ENCODE peak calls at places on chromosome 2, in seven cellular contexts. E, O, J, R, L, Z and V are unnamed samples.

GRCh38 chr2:224883700-224884099 is 158.6 kb downstream of the DOCK10 start:
- DNase-seq in O (no peak), J (peak; percentile 21), E (no peak), R (no peak), L (no peak), Z (no peak), V (no peak)

GRCh38 chr2:64913357-64913869 is 75.8 kb upstream of the SLC1A4 start:
- DNase-seq in R (peak; percentile 52), E (no peak), L (no peak), Z (no peak), J (no peak), O (no peak), V (no peak)

GRCh38 chr2:240514631-240515030 is 43.2 kb downstream of the ANKMY1 start:
- DNase-seq in R (peak; percentile 42), E (peak; percentile 88), Z (no peak), J (peak; percentile 50), O (no peak), L (no peak), V (no peak)

GRCh38 chr2:74540291-74540690 is 10.6 kb downstream of the HTRA2 start:
- DNase-seq in L (no peak), E (no peak), J (no peak), R (no peak), Z (peak; percentile 49), O (no peak), V (no peak)

GRCh38 chr2:236813806-236814205 is 244.2 kb downstream of the ACKR3 start:
- DNase-seq in O (no peak), E (no peak), L (no peak), Z (no peak), J (no peak), R (no peak), V (no peak)

GRCh38 chr2:91477731-91478672 is 2786.5 kb downstream of the RPIA start:
- DNase-seq in R (peak; percentile 61), Z (no peak), J (no peak), E (peak; percentile 97), O (no peak), L (no peak), V (no peak)

GRCh38 chr2:145906356-145906755 is 1386.4 kb upstream of the ZEB2 start:
- DNase-seq in O (no peak), L (no peak), R (no peak), J (peak; percentile 87), E (no peak), Z (peak; percentile 3), V (no peak)

GRCh38 chr2:203510256-203510940 is 24.7 kb downstream of the RAPH1 start:
- DNase-seq in R (no peak), J (no peak), E (no peak), L (no peak), Z (no peak), O (peak; percentile 23), V (no peak)

GRCh38 chr2:579351-579886 is 97.8 kb downstream of the TMEM18 start:
- DNase-seq in J (no peak), L (no peak), E (peak; percentile 61), R (no peak), O (no peak), Z (no peak), V (no peak)

GRCh38 chr2:31319391-31320175 is 85.6 kb downstream of the EHD3 start:
- DNase-seq in Z (peak; percentile 53), E (peak; percentile 70), J (no peak), R (no peak), L (peak; percentile 94), O (peak; percentile 95), V (peak; percentile 93)

GRCh38 chr2:232478571-232479340 is 8.9 kb downstream of the ECEL1 start:
- DNase-seq in J (no peak), O (no peak), R (no peak), Z (no peak), L (no peak), E (no peak), V (no peak)

GRCh38 chr2:238518828-238519186 is 92.1 kb downstream of the ASB1 start:
- DNase-seq in R (no peak), L (no peak), J (no peak), O (no peak), E (no peak), Z (no peak), V (no peak)

DNA sequence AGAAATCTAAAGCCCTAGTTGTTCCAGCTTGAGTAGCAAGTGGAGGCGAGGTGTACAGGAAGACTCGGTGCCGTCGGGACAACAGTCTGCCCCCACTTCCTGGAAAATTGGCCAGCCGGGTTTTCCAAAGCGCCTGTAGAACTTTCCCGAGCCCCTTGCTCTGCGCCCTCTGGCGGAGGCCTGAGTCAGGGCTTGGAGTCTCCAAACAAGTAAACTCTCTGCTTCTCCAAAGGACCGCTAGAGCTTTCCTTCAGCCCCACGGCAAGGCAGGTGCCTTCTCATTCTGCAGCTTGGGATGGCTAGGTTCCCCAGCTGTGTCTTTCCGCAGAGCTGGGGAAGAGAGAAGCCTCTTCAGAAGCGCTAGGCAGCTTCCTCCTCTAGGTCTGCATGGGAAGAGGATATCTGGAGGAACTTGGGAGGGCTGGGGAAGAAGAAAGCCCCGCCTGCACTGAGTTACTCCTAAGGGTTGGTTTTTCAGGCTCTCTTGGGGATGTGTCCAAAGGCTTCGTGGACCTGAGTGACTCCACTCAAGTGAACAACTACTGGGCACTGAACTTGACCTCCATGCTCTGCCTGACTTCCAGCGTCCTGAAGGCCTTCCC is 729 bp downstream of the SPR start:
- DNase-seq in E (no peak), R (peak; percentile 92), Z (peak; percentile 83), J (peak; percentile 76), O (peak; percentile 89), L (peak; percentile 84), V (peak; percentile 81)
- H3K4me3 ChIP-seq in E (peak overlapping the region; percentile 72), R (peak overlapping the region; percentile 81), Z (peak overlapping the region; percentile 60), J (peak overlapping the region; percentile 60), O (peak overlapping the region; percentile 80), L (peak overlapping the region; percentile 56), V (peak overlapping the region; percentile 45)

GRCh38 chr2:110852051-110852450 is 119.7 kb downstream of the ACOXL start:
- DNase-seq in O (no peak), E (no peak), J (no peak), Z (no peak), R (no peak), L (no peak), V (no peak)

GRCh38 chr2:110853516-110853915 is 121.1 kb downstream of the ACOXL start:
- DNase-seq in J (peak; percentile 42), Z (peak; percentile 26), O (peak; percentile 24), E (no peak), L (peak; percentile 8), R (no peak), V (no peak)

GRCh38 chr2:110851531-110851930 is 119.2 kb downstream of the ACOXL start:
- DNase-seq in L (no peak), J (no peak), Z (no peak), E (no peak), R (no peak), O (no peak), V (no peak)

GRCh38 chr2:110852541-110853263 is 120.3 kb downstream of the ACOXL start:
- DNase-seq in Z (no peak), J (no peak), O (no peak), R (no peak), E (no peak), L (no peak), V (no peak)

DNA sequence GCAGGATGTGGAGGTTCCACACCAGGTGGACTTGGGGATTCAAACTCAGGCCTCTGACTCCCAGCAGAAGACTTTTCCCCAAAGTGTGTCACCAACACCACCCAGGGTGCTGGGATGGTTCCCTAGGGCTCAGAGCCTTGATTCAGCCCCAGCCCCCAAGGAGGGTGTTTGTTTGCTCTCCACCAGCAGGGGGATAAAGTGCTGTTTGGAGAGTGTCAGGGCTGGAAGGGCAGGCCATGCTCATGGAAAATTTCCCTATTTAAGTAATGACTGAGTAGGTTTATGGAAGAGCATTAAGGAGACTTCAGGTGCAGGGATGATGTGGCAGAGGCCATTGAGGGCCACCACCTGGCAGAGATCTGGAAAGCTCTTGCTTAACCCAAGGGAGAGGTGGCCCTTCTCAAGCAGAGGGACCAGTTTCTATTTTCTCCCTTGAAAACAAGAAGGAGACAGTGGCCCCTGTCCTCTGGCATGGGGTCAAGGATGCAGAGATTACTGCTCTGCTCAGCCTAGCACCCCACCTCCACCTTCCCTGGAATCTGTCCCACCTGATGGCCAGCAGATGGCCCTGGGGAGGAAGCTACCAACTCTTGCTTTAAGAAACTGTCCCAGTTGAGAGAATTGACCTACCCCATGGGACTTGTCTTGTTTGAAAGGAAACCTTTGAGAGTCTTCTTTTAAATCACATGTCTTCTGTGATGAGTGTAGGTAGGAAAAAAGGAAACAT is 122.1 kb downstream of the ACOXL start:
- DNase-seq in J (no peak), E (no peak), R (no peak), Z (peak; percentile 3), O (no peak), L (no peak), V (no peak)
- TF ChIP-seq CTCF in J (peak; percentile 31), E (no peak), R (no peak), Z (peak; percentile 35), O (peak; percentile 40), L (peak; percentile 16), V (peak; percentile 12)

GRCh38 chr2:7011376-7012083 is 94.3 kb downstream of the RNF144A start:
- DNase-seq in Z (peak; percentile 100), O (peak; percentile 93), L (peak; percentile 56), R (no peak), E (no peak), J (no peak), V (peak; percentile 92)
- H3K4me3 ChIP-seq in Z (no peak overlapping the region), O (no peak overlapping the region), L (no peak overlapping the region), R (no peak overlapping the region), E (no peak overlapping the region), J (no peak overlapping the region), V (no peak overlapping the region)

GRCh38 chr2:10911291-10912075 is at the start of gene KCNF1:
- DNase-seq in R (no peak), J (peak; percentile 61), L (peak; percentile 66), Z (peak; percentile 56), E (no peak), O (peak; percentile 39), V (peak; percentile 60)

GRCh38 chr2:10909996-10910341 is 1.8 kb upstream of the KCNF1 start:
- DNase-seq in E (no peak), Z (no peak), O (no peak), L (no peak), R (no peak), J (no peak), V (no peak)

GRCh38 chr2:10908195-10908594 is 3.5 kb upstream of the KCNF1 start:
- DNase-seq in O (no peak), R (no peak), J (no peak), Z (no peak), L (no peak), E (no peak), V (no peak)

GRCh38 chr2:10910625-10911024 is 1.1 kb upstream of the KCNF1 start:
- DNase-seq in L (no peak), O (no peak), J (no peak), Z (no peak), E (no peak), R (no peak), V (no peak)

DNA sequence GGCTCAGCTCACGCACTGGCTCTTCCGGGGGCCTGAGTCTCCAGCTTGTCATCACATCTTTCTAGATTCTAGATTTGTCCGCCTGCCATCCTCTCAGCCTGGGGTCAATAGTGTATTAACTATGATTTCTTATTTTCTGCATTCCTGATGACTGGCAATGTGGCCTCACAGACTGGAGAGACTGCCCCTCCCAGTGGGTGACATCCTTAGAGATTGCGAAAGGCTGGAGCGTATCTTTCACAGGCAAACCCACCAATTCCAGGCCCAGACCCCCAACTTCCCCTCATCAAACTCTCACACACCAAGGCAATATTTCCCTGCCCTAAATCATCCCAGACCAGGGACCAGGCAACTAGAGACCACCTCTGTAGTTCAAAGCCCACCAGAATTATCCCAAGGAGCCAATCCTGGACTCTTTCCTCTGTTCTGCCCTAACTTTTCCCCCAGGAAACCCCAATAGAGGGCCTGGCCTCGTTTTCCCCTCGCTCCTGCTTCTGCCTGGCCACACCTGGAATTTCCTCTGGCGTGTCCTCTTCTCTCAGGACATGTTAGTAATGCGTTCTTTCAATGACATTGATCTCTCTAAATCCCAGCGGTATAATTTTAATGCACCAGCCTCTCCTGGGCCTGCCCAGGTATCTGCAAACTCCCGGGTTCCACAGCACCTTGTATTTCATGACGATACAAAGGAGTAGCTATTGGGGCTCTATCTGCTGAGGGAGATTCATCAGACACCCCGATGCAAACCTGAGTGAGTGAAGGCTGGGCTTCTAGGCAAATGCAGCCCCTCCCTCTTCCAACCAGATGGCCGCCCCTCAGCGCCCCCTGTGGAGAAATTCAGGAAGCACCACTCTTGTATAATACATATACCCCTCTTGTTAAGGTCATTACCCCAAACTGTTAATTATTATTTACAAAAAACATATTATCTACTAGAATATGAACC is 2.4 kb upstream of the KCNF1 start:
- DNase-seq in R (no peak), J (no peak), Z (no peak), L (no peak), E (no peak), O (no peak), V (no peak)
- TF ChIP-seq CTCF in R (no peak), J (peak; percentile 41), Z (peak; percentile 31), L (peak; percentile 19), E (no peak), O (peak; percentile 47), V (peak; percentile 36)